ENCODE peak calls at places on chromosomes 1 and 21, in four cellular contexts. O is HepG2, U is K562, H is GM12878. D is an unnamed sample.

GRCh38 chr1:9121891-9122409 is 7.0 kb downstream of the GPR157 start:
- DNase-seq in O (no peak), U (no peak), H (peak), D (no peak)

GRCh38 chr1:208809876-208810275 is 565.7 kb upstream of the PLXNA2 start:
- DNase-seq in O (no peak), U (no peak), H (no peak), D (no peak)

GRCh38 chr1:115641762-115642167 is at the start of gene VANGL1:
- DNase-seq in O (peak), U (peak), H (no peak), D (peak)

GRCh38 chr1:27549807-27550408 is 54.0 kb downstream of the AHDC1 start:
- DNase-seq in O (no peak), U (no peak), H (no peak), D (no peak)

GRCh38 chr1:213154056-213154677 is 103.1 kb downstream of the RPS6KC1 start:
- DNase-seq in O (no peak), U (no peak), H (no peak), D (no peak)

GRCh38 chr1:83512371-83513004 is 486.4 kb downstream of the TTLL7 start:
- DNase-seq in O (no peak), U (no peak), H (no peak), D (no peak)

GRCh38 chr1:159180516-159180915 is 9.1 kb downstream of the CADM3 start:
- DNase-seq in O (no peak), U (no peak), H (no peak), D (no peak)

GRCh38 chr1:4595341-4596225 is 58.8 kb upstream of the AJAP1 start:
- DNase-seq in O (no peak), U (no peak), H (no peak), D (no peak)

GRCh38 chr1:32427264-32427963 is 33.2 kb upstream of the BSDC1 start:
- DNase-seq in O (no peak), U (no peak), H (no peak), D (no peak)

GRCh38 chr1:3456449-3456963 is 2.0 kb downstream of the ARHGEF16 start:
- DNase-seq in O (peak), U (no peak), H (no peak), D (no peak)

GRCh38 chr1:82562448-82562847 is 761.7 kb downstream of the ADGRL2 start:
- DNase-seq in O (no peak), U (no peak), H (no peak), D (no peak)

GRCh38 chr1:169484683-169485426 is 889 bp downstream of the SLC19A2 start:
- DNase-seq in O (peak), U (peak), H (no peak), D (no peak)

GRCh38 chr1:10161121-10161520 is 49.2 kb upstream of the KIF1B start:
- DNase-seq in O (no peak), U (no peak), H (no peak), D (no peak)

GRCh38 chr1:173202430-173203145 is 4.5 kb downstream of the TNFSF4 start:
- DNase-seq in O (peak), U (peak), H (no peak), D (no peak)

GRCh38 chr21:26115899-26116298 is 54.7 kb downstream of the APP start:
- DNase-seq in O (no peak), U (no peak), H (no peak), D (no peak)

GRCh38 chr1:211910917-211911485 is 80.4 kb upstream of the LPGAT1 start:
- DNase-seq in O (no peak), U (no peak), H (no peak), D (no peak)

GRCh38 chr21:42466700-42467612 is 29.1 kb downstream of the RSPH1 start:
- DNase-seq in O (peak), U (peak), H (no peak), D (no peak)

GRCh38 chr1:29122662-29122986 is 1.1 kb downstream of the TMEM200B start:
- DNase-seq in O (no peak), U (no peak), H (no peak), D (peak)

GRCh38 chr1:107252271-107252670 is 111.4 kb downstream of the NTNG1 start:
- DNase-seq in O (no peak), U (no peak), H (no peak), D (no peak)

GRCh38 chr1:151325231-151325630 is 2.0 kb downstream of the PI4KB start:
- DNase-seq in O (no peak), U (no peak), H (no peak), D (no peak)

GRCh38 chr1:246155923-246156322 is 351.2 kb downstream of the SMYD3 start:
- DNase-seq in O (no peak), U (no peak), H (no peak), D (no peak)

GRCh38 chr1:110385369-110385768 is 5.5 kb downstream of the SLC16A4 start:
- DNase-seq in O (no peak), U (no peak), H (no peak), D (no peak)

GRCh38 chr1:6279066-6279465 is 18.2 kb upstream of the GPR153 start:
- DNase-seq in O (no peak), U (no peak), H (no peak), D (no peak)

GRCh38 chr1:6280761-6281451 is 20.0 kb upstream of the GPR153 start:
- DNase-seq in O (peak), U (peak), H (no peak), D (peak)

GRCh38 chr1:6278263-6278662 is 17.4 kb upstream of the GPR153 start:
- DNase-seq in O (no peak), U (no peak), H (no peak), D (no peak)

GRCh38 chr1:6281511-6282402 is 20.9 kb upstream of the GPR153 start:
- DNase-seq in O (peak), U (no peak), H (no peak), D (no peak)

DNA sequence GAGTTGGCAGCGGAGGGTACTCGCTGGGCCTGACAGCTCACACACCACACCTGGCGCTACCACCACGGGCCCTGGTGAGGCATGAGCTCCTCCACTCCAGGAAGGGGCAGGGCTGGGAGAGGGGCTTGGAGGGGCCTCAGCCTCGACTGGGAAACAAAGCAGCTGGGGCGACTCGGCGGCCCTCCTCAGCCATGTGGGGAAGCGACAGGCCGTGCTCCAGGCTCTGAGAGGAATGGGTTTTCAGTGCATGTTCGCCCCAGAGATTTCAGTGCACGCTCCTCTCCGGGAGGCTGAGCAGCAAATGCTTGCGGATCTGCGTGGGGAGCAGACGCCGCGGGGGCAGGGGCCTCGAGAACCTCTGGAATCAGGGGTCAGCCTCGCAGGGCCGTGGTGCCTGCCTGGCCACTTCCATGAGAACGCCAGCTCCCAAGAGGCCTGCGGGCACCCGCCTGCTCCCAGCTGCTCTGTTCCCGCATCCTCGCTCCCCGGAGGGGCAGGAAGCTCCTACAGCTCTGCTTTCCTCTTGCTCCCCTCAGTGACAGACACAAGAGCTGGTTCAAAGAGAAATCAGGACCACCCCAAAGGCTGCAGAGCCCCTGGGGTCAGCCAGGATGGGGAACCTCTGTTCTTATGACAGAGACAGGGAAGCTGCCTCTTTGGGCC is 19.0 kb upstream of the GPR153 start:
- DNase-seq in O (no peak), U (no peak), H (no peak), D (no peak)
- TF ChIP-seq ETV6 in O (no peak), U (no peak), H (no peak), D (no peak)

GRCh38 chr1:61056674-61057439 is 25.5 kb upstream of the NFIA start:
- DNase-seq in O (no peak), U (peak), H (no peak), D (no peak)

GRCh38 chr1:61053281-61053711 is 29.1 kb upstream of the NFIA start:
- DNase-seq in O (no peak), U (no peak), H (no peak), D (no peak)

GRCh38 chr1:61054636-61055035 is 27.7 kb upstream of the NFIA start:
- DNase-seq in O (no peak), U (no peak), H (no peak), D (no peak)

GRCh38 chr1:61053712-61054608 is 28.4 kb upstream of the NFIA start:
- DNase-seq in O (no peak), U (peak), H (no peak), D (peak)

DNA sequence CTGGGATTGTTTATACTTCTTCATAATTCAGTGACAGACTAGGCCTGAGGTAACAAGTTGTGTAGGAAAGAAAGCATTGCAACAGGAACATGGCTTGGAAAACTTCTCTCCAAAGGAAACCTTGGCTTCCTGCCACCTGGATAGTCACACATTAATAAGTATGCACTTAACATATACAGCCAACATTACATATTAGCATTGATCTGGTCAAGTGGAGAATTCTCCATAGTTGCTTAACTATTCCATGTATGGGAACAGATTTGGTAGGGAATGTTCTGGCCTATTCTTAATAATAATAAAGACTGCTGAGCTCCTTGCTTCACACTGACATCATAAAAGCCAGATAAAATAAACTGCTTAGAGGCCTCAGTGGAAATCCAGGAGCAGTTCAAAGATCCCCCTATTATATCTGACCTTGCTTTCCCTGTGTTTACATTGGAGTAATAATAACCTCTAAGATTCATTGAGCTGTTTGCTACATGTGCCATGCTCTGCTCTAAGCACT is 27.2 kb upstream of the NFIA start:
- DNase-seq in O (no peak), U (no peak), H (no peak), D (no peak)
- TF ChIP-seq ETV6 in O (no peak), U (no peak), H (no peak), D (no peak)

DNA sequence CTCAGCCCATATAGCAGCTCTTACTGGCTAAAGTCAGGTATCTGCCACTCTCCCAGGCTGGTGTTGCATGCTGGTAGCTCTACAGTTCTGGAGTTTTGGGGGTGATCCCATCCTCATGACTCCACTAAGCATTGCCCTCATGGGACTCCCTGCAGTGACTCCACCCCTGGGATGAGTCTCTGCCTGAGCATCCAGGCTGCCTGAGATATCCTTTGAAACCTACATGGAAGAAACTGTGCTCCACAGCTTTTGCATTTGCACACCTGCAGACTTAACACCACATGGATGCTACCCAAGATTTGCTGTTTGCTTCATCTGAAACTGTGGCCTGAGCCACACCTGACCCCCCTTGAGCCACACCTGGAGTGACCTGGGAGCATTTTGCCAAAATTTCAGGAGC is 226.4 kb downstream of the C1orf94 start:
- DNase-seq in O (no peak), U (no peak), H (no peak), D (no peak)
- TF ChIP-seq ETV6 in O (no peak), U (no peak), H (no peak), D (no peak)

DNA sequence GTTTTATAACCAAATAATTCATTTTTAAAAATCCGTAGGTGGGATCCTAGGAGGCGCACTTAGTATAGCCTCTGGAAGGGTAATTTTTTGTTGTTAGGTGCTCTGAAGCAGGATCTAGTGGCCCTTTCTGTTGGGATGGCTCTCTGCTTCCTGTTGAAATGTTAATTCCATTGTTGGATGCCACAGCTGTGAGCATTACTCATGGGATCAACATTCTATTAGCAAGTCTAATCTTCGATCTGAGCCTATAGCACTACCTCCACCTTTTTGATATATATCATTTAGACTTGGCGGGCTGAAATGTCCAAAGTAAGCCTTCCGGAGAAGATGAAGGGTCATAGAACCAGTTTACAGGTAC is 1.3 kb downstream of the CXADR start:
- DNase-seq in O (peak), U (no peak), H (no peak), D (no peak)
- TF ChIP-seq ETV6 in O (no peak), U (no peak), H (no peak), D (no peak)

DNA sequence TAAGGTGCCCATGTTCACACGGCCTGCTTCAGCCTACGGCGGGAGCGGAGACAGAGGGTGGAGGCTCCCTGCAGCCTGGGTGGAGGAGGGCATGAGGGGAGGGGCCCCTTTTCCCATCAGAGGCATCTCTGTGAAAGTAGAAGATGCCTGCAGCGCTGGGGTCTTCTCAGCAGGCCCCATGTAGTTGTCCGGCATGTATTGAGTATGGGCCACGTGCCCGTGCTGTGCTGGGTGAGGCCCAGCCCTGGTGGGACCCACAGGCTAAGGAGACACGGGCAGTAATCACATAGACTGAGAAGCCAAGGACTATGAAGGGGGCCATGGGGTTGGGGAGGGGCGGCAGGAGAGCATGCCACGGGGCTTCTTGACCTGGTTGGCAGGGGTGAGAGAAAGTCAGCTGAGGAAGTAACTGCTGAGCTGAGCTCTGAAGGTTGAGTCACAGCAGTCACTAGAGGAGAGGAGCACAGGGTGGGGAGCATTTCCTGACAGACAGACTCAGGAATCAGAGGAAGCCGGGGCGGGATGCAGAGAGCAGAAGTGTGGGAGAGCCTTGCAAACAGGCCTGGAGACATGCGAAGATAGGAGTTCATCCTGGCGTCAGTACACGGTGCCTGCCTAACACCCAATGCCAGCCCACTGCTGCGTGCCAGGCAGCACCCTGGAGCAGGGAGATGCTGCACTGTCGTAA is 21.6 kb downstream of the PSEN2 start:
- DNase-seq in O (no peak), U (no peak), H (no peak), D (no peak)
- TF ChIP-seq ETV6 in O (no peak), U (no peak), H (no peak), D (no peak)

GRCh38 chr1:64499966-64500365 is 30.0 kb downstream of the CACHD1 start:
- DNase-seq in O (no peak), U (no peak), H (no peak), D (peak)
- TF ChIP-seq ETV6 in O (no peak), U (no peak), H (no peak), D (no peak)

GRCh38 chr1:200314085-200314750 is 95.6 kb downstream of the ZNF281 start:
- DNase-seq in O (peak), U (no peak), H (no peak), D (no peak)
- TF ChIP-seq ETV6 in O (no peak), U (no peak), H (no peak), D (no peak)

DNA sequence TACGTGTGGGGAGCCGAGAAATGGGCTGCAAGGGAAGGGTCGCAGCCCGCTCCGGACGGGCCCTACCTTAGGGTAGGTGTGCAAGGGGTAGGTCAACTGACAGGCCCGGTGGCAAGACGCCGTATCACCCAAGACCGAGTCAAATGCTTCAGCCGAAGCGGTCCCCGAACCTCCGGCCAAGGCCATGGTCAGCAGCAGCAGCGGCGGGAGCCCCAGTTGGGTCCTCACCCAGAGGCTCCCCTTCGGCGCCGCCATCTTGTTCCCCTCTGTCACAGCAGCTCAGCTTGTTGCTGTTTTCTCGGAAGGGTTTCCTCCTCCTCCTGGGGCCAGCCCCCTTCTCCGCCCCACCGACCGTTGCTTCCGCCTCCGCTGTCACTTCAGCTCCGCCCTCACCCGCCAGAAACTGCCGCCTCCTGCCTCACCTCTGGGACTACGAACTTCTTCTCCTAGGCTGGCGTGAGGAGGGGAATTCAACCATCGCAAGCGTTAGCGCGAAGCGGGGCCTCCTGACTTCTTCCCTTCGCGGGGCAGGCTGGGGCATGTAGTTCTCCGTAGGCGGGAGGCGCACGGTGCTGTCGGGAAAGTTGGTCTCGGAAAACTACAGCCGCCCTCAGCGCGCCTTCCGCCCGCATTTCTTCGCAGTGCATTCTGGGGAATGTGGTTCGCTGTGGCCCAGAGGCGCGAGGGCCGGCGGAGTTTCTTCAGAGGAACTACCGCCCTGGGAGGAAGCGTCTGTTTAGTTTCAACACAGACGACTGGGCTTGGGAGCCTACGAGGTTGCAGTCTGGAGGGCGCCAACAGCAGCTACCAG is at the start of the genes TCEANC2 and TMEM59:
- DNase-seq in O (peak), U (peak), H (peak), D (peak)
- TF ChIP-seq ETV6 in O (peak), U (no peak), H (peak), D (peak)

GRCh38 chr1:225447001-225447615 is 19.3 kb upstream of the LBR start:
- DNase-seq in O (no peak), U (no peak), H (no peak), D (no peak)
- TF ChIP-seq ETV6 in O (no peak), U (no peak), H (no peak), D (no peak)

D was measured in WTC11.